ENCODE peak calls at places on chromosome 18, in eight cellular contexts. One of them, this sample, is unnamed.

GRCh38 chr18:5891361-5892215 is 3.7 kb downstream of the TMEM200C start:
- DNase-seq in NCI-H226: no peak
- DNase-seq in upper lobe of right lung: peak; percentile 61
- DNase-seq in caudate nucleus: no peak
- DNase-seq in WTC11: no peak
- DNase-seq in stimulated activated CD4-positive, alpha-beta T cell treated with anti-CD3 and anti-CD28 coated beads, Interleukin-1b, Interleukin-23, amount 100 ng/mL, for 4 hours: no peak
- DNase-seq in NCI-H460: no peak
- DNase-seq in T1000: no peak
- DNase-seq in this sample: no peak

GRCh38 chr18:59853380-59853779 is 46.4 kb upstream of the PMAIP1 start:
- DNase-seq in T1000: no peak
- DNase-seq in NCI-H460: no peak
- DNase-seq in stimulated activated CD4-positive, alpha-beta T cell treated with anti-CD3 and anti-CD28 coated beads, Interleukin-1b, Interleukin-23, amount 100 ng/mL, for 4 hours: no peak
- DNase-seq in WTC11: no peak
- DNase-seq in NCI-H226: no peak
- DNase-seq in caudate nucleus: no peak
- DNase-seq in upper lobe of right lung: no peak
- DNase-seq in this sample: no peak

GRCh38 chr18:8751692-8752091 is 46.3 kb downstream of the MTCL1 start:
- DNase-seq in T1000: no peak
- DNase-seq in stimulated activated CD4-positive, alpha-beta T cell treated with anti-CD3 and anti-CD28 coated beads, Interleukin-1b, Interleukin-23, amount 100 ng/mL, for 4 hours: no peak
- DNase-seq in NCI-H460: no peak
- DNase-seq in WTC11: no peak
- DNase-seq in upper lobe of right lung: no peak
- DNase-seq in caudate nucleus: no peak
- DNase-seq in NCI-H226: no peak
- DNase-seq in this sample: no peak

GRCh38 chr18:46013484-46014189 is 46.5 kb upstream of the EPG5 start:
- DNase-seq in T1000: no peak
- DNase-seq in upper lobe of right lung: no peak
- DNase-seq in NCI-H226: no peak
- DNase-seq in NCI-H460: no peak
- DNase-seq in WTC11: no peak
- DNase-seq in caudate nucleus: no peak
- DNase-seq in stimulated activated CD4-positive, alpha-beta T cell treated with anti-CD3 and anti-CD28 coated beads, Interleukin-1b, Interleukin-23, amount 100 ng/mL, for 4 hours: no peak
- DNase-seq in this sample: no peak

GRCh38 chr18:55462652-55463051 is 125.3 kb downstream of the TCF4 start:
- DNase-seq in WTC11: no peak
- DNase-seq in T1000: no peak
- DNase-seq in stimulated activated CD4-positive, alpha-beta T cell treated with anti-CD3 and anti-CD28 coated beads, Interleukin-1b, Interleukin-23, amount 100 ng/mL, for 4 hours: no peak
- DNase-seq in caudate nucleus: no peak
- DNase-seq in upper lobe of right lung: no peak
- DNase-seq in NCI-H226: no peak
- DNase-seq in NCI-H460: no peak
- DNase-seq in this sample: no peak

GRCh38 chr18:9968081-9968848 is 54.4 kb downstream of the VAPA start:
- DNase-seq in WTC11: no peak
- DNase-seq in caudate nucleus: no peak
- DNase-seq in NCI-H226: no peak
- DNase-seq in NCI-H460: no peak
- DNase-seq in T1000: no peak
- DNase-seq in upper lobe of right lung: no peak
- DNase-seq in stimulated activated CD4-positive, alpha-beta T cell treated with anti-CD3 and anti-CD28 coated beads, Interleukin-1b, Interleukin-23, amount 100 ng/mL, for 4 hours: no peak
- DNase-seq in this sample: no peak

GRCh38 chr18:57923606-57924005 is 120.4 kb upstream of the NEDD4L start:
- DNase-seq in NCI-H226: no peak
- DNase-seq in upper lobe of right lung: no peak
- DNase-seq in caudate nucleus: no peak
- DNase-seq in T1000: no peak
- DNase-seq in stimulated activated CD4-positive, alpha-beta T cell treated with anti-CD3 and anti-CD28 coated beads, Interleukin-1b, Interleukin-23, amount 100 ng/mL, for 4 hours: no peak
- DNase-seq in WTC11: no peak
- DNase-seq in NCI-H460: no peak
- DNase-seq in this sample: no peak

GRCh38 chr18:77145364-77145901 is 12.8 kb upstream of the MBP start:
- DNase-seq in stimulated activated CD4-positive, alpha-beta T cell treated with anti-CD3 and anti-CD28 coated beads, Interleukin-1b, Interleukin-23, amount 100 ng/mL, for 4 hours: no peak
- DNase-seq in T1000: no peak
- DNase-seq in upper lobe of right lung: peak; percentile 52
- DNase-seq in WTC11: no peak
- DNase-seq in caudate nucleus: no peak
- DNase-seq in NCI-H460: no peak
- DNase-seq in NCI-H226: no peak
- DNase-seq in this sample: no peak

GRCh38 chr18:63540131-63540530 is 2.0 kb upstream of the SERPINB12 start:
- DNase-seq in NCI-H460: no peak
- DNase-seq in WTC11: no peak
- DNase-seq in NCI-H226: peak; percentile 26
- DNase-seq in caudate nucleus: no peak
- DNase-seq in T1000: no peak
- DNase-seq in stimulated activated CD4-positive, alpha-beta T cell treated with anti-CD3 and anti-CD28 coated beads, Interleukin-1b, Interleukin-23, amount 100 ng/mL, for 4 hours: no peak
- DNase-seq in upper lobe of right lung: no peak
- DNase-seq in this sample: no peak

GRCh38 chr18:34947711-34948125 is 93.5 kb upstream of the MAPRE2 start:
- DNase-seq in NCI-H460: peak; percentile 45
- DNase-seq in T1000: no peak
- DNase-seq in stimulated activated CD4-positive, alpha-beta T cell treated with anti-CD3 and anti-CD28 coated beads, Interleukin-1b, Interleukin-23, amount 100 ng/mL, for 4 hours: no peak
- DNase-seq in caudate nucleus: no peak
- DNase-seq in WTC11: no peak
- DNase-seq in NCI-H226: no peak
- DNase-seq in upper lobe of right lung: no peak
- DNase-seq in this sample: peak; percentile 12

GRCh38 chr18:75036941-75037516 is 171.9 kb downstream of the PTGR3 start:
- DNase-seq in WTC11: no peak
- DNase-seq in NCI-H460: no peak
- DNase-seq in stimulated activated CD4-positive, alpha-beta T cell treated with anti-CD3 and anti-CD28 coated beads, Interleukin-1b, Interleukin-23, amount 100 ng/mL, for 4 hours: no peak
- DNase-seq in T1000: no peak
- DNase-seq in caudate nucleus: no peak
- DNase-seq in upper lobe of right lung: no peak
- DNase-seq in NCI-H226: no peak
- DNase-seq in this sample: no peak

GRCh38 chr18:48707636-48708296 is 168.9 kb downstream of the CTIF start:
- DNase-seq in NCI-H460: no peak
- DNase-seq in upper lobe of right lung: no peak
- DNase-seq in NCI-H226: no peak
- DNase-seq in WTC11: no peak
- DNase-seq in T1000: no peak
- DNase-seq in stimulated activated CD4-positive, alpha-beta T cell treated with anti-CD3 and anti-CD28 coated beads, Interleukin-1b, Interleukin-23, amount 100 ng/mL, for 4 hours: no peak
- DNase-seq in caudate nucleus: no peak
- DNase-seq in this sample: no peak

GRCh38 chr18:10023853-10024638 is 110.2 kb downstream of the VAPA start:
- DNase-seq in NCI-H226: no peak
- DNase-seq in stimulated activated CD4-positive, alpha-beta T cell treated with anti-CD3 and anti-CD28 coated beads, Interleukin-1b, Interleukin-23, amount 100 ng/mL, for 4 hours: no peak
- DNase-seq in T1000: no peak
- DNase-seq in upper lobe of right lung: no peak
- DNase-seq in caudate nucleus: no peak
- DNase-seq in NCI-H460: no peak
- DNase-seq in WTC11: no peak
- DNase-seq in this sample: no peak

GRCh38 chr18:63258749-63259580 is 60.6 kb downstream of the BCL2 start:
- DNase-seq in stimulated activated CD4-positive, alpha-beta T cell treated with anti-CD3 and anti-CD28 coated beads, Interleukin-1b, Interleukin-23, amount 100 ng/mL, for 4 hours: no peak
- DNase-seq in WTC11: no peak
- DNase-seq in upper lobe of right lung: no peak
- DNase-seq in NCI-H460: no peak
- DNase-seq in caudate nucleus: no peak
- DNase-seq in T1000: no peak
- DNase-seq in NCI-H226: no peak
- DNase-seq in this sample: no peak

GRCh38 chr18:23042133-23042532 is 93.2 kb upstream of the CABLES1 start:
- DNase-seq in WTC11: no peak
- DNase-seq in T1000: no peak
- DNase-seq in NCI-H460: no peak
- DNase-seq in stimulated activated CD4-positive, alpha-beta T cell treated with anti-CD3 and anti-CD28 coated beads, Interleukin-1b, Interleukin-23, amount 100 ng/mL, for 4 hours: no peak
- DNase-seq in caudate nucleus: no peak
- DNase-seq in upper lobe of right lung: no peak
- DNase-seq in NCI-H226: no peak
- DNase-seq in this sample: no peak

This sample was measured in HAP-1.